ENCODE peak calls at places on chromosomes 16 and 17, in nine cellular contexts. O, S, E, Y, L, J, V, D and B are unnamed samples. For H3K4me1, the result is how much of the 10 kb centered on the place peaks cover.

GRCh38 chr16:51159864-51160263 is 8.8 kb upstream of the SALL1 start:
- DNase-seq in Y (no peak), E (no peak), O (no peak), D (no peak), L (no peak), S (no peak), V (no peak), J (no peak), B (no peak)

GRCh38 chr17:354651-355556 is 2.3 kb upstream of the RPH3AL start:
- DNase-seq in L (no peak), V (no peak), J (no peak), S (no peak), Y (no peak), E (no peak), O (no peak), D (no peak), B (no peak)

GRCh38 chr17:37698132-37698615 is 46.7 kb downstream of the HNF1B start:
- DNase-seq in E (no peak), O (no peak), L (no peak), J (no peak), V (peak), Y (no peak), S (no peak), D (no peak), B (no peak)

GRCh38 chr17:28792877-28793666 is 49.3 kb downstream of the TRAF4 start:
- DNase-seq in V (peak), J (no peak), O (no peak), Y (no peak), D (no peak), L (no peak), E (no peak), S (no peak), B (no peak)

GRCh38 chr16:35173295-35173694 is 1713.9 kb downstream of the TP53TG3F start:
- DNase-seq in J (no peak), L (no peak), E (no peak), S (no peak), O (no peak), Y (peak), D (no peak), V (no peak), B (no peak)

GRCh38 chr16:64278196-64278595 is 843.7 kb downstream of the CDH11 start:
- DNase-seq in D (no peak), L (no peak), J (no peak), S (no peak), Y (no peak), O (no peak), V (peak), E (no peak), B (no peak)

GRCh38 chr16:25868041-25868600 is 176.4 kb downstream of the HS3ST4 start:
- DNase-seq in S (no peak), O (no peak), Y (no peak), V (no peak), L (no peak), J (no peak), E (no peak), D (no peak), B (no peak)

GRCh38 chr16:84829168-84829965 is 9.6 kb downstream of the CRISPLD2 start:
- DNase-seq in V (peak), S (peak), D (no peak), O (no peak), L (peak), Y (no peak), J (no peak), E (no peak), B (no peak)

GRCh38 chr17:28372203-28372944 is 880 bp downstream of the SARM1 start:
- DNase-seq in S (no peak), L (no peak), V (peak), Y (no peak), E (no peak), D (no peak), O (no peak), J (no peak), B (no peak)

GRCh38 chr16:47260496-47260895 is 116.8 kb upstream of the NETO2 start:
- DNase-seq in V (no peak), Y (no peak), S (no peak), E (no peak), D (no peak), J (no peak), O (no peak), L (no peak), B (no peak)

GRCh38 chr16:67942510-67943255 is 1.2 kb downstream of the LCAT start:
- DNase-seq in O (no peak), Y (no peak), L (no peak), V (no peak), S (no peak), D (no peak), E (no peak), J (no peak), B (no peak)

GRCh38 chr16:87850009-87851006 is 19.0 kb downstream of the SLC7A5 start:
- DNase-seq in E (peak), S (no peak), J (no peak), O (peak), V (peak), Y (no peak), L (peak), D (no peak), B (peak)

GRCh38 chr16:1918312-1918889 is at the start of gene HS3ST6:
- DNase-seq in V (no peak), D (no peak), O (no peak), L (no peak), E (no peak), Y (no peak), S (no peak), J (no peak), B (no peak)

GRCh38 chr17:31524926-31525800 is 133.7 kb downstream of the RAB11FIP4 start:
- DNase-seq in J (peak), L (peak), Y (no peak), E (peak), D (peak), O (peak), S (peak), V (peak), B (peak)

GRCh38 chr16:85402910-85403692 is 210.0 kb upstream of the GSE1 start:
- DNase-seq in D (peak), L (peak), Y (no peak), S (peak), J (peak), E (no peak), V (peak), O (peak), B (peak)

GRCh38 chr16:30914849-30915248 is 8.5 kb upstream of the FBXL19 start:
- DNase-seq in Y (no peak), S (no peak), V (no peak), D (no peak), L (no peak), J (no peak), O (no peak), E (no peak), B (no peak)

GRCh38 chr16:66447491-66447890 is 20.4 kb downstream of the BEAN1 start:
- DNase-seq in V (no peak), D (no peak), O (no peak), S (no peak), Y (no peak), J (no peak), L (no peak), E (no peak), B (no peak)

GRCh38 chr16:1216296-1216619 is 8.8 kb downstream of the TPSG1 start:
- DNase-seq in E (no peak), J (no peak), D (no peak), V (no peak), L (no peak), Y (no peak), S (no peak), O (no peak), B (no peak)

GRCh38 chr17:57985675-57985974 is 2.4 kb downstream of the VEZF1 start:
- DNase-seq in D (no peak), O (no peak), J (no peak), L (no peak), Y (no peak), E (no peak), V (peak), S (no peak), B (no peak)
- H3K4me3 ChIP-seq in D (peak), O (peak), J (no peak), L (peak), Y (no peak), E (no peak), V (peak), S (no peak), B (peak)

DNA sequence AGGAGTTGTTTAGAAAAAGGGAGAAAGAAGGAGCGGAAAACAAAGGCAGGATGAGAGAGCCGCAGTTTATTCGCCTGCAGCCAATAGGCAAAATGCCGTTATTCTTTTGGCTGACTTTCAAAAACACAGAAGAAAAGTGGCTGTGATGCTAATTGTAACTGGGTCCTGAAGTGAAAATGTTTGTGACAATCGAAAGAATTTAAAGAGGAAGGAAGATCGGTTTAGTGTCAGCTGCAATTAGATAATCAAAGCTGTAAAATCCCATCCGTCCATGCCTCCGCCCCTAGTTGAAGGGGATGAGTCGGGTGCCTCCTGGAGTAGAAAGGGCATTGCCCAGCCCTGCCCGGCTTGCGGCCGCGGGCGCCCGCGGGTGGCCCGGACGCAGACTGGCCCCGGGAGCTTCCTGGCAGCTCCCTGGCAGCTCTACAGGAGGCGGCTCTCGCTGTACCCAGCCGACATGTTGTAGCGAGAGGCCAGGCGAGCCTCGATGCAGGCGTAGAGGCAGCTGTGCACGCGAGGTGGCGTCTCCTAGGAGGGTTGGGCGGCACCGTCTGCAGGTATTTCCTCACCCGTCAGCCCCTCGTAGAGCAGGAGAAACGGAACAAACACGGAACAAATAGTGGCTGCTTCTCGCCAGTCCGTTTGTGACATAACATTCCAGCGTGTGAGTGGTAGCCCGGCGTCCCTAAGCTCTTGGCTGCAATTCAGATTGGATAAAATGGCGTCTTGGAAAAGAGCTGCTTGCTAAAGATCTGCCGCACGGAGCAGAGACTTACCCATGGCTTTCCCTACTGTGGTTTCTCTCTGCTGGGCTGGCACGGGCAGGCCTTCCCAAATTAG is 82.3 kb downstream of the TNRC6C start:
- DNase-seq in Y (no peak), D (peak), E (peak), O (peak), L (peak), S (peak), V (peak), J (no peak), B (peak)
- TF ChIP-seq CTCF in Y (no peak), D (no peak), E (no peak), O (no peak), L (no peak), S (peak), V (peak), J (no peak), B (peak)

GRCh38 chr16:89370601-89371000 is 119.8 kb downstream of the ANKRD11 start:
- DNase-seq in L (no peak), Y (no peak), E (no peak), V (no peak), S (no peak), O (no peak), J (no peak), D (no peak), B (no peak)
- H3K4me1 ChIP-seq in L (half or more), Y (half or more), E (under half), V (under half), S (under half), O (half or more), J (half or more), D (under half), B (half or more)

GRCh38 chr17:78838574-78839005 is 2.0 kb downstream of the USP36 start:
- DNase-seq in J (no peak), L (peak), D (no peak), V (no peak), E (peak), O (no peak), S (no peak), Y (no peak), B (no peak)

GRCh38 chr17:78836420-78837021 is 4.1 kb downstream of the USP36 start:
- DNase-seq in E (no peak), J (no peak), V (no peak), L (no peak), D (no peak), S (no peak), Y (no peak), O (no peak), B (no peak)

GRCh38 chr17:78831688-78832540 is 8.7 kb downstream of the USP36 start:
- DNase-seq in Y (no peak), J (no peak), D (no peak), O (no peak), E (no peak), L (no peak), S (no peak), V (no peak), B (no peak)

GRCh38 chr17:78832541-78832810 is 8.1 kb downstream of the USP36 start:
- DNase-seq in J (no peak), S (no peak), D (no peak), O (no peak), E (no peak), V (no peak), Y (no peak), L (no peak), B (no peak)

GRCh38 chr17:78834571-78834970 is 6.0 kb downstream of the USP36 start:
- DNase-seq in Y (no peak), S (no peak), D (no peak), O (no peak), E (no peak), V (no peak), L (peak), J (no peak), B (no peak)
- H3K4me3 ChIP-seq in Y (no peak), S (no peak), D (no peak), O (no peak), E (no peak), V (no peak), L (no peak), J (no peak), B (no peak)

GRCh38 chr17:32943206-32943605 is 15.3 kb downstream of the TMEM98 start:
- DNase-seq in V (no peak), O (no peak), J (no peak), E (peak), S (no peak), Y (no peak), D (no peak), L (no peak), B (no peak)

GRCh38 chr17:32940706-32941390 is 12.9 kb downstream of the TMEM98 start:
- DNase-seq in L (no peak), O (no peak), Y (no peak), S (no peak), D (no peak), V (no peak), E (no peak), J (no peak), B (no peak)

GRCh38 chr17:32944248-32945020 is 16.5 kb downstream of the TMEM98 start:
- DNase-seq in E (no peak), Y (no peak), J (no peak), D (no peak), L (no peak), V (no peak), S (no peak), O (no peak), B (no peak)

GRCh38 chr17:32943647-32944191 is 15.8 kb downstream of the TMEM98 start:
- DNase-seq in S (peak), L (no peak), D (peak), J (no peak), E (no peak), Y (no peak), O (no peak), V (peak), B (no peak)

DNA sequence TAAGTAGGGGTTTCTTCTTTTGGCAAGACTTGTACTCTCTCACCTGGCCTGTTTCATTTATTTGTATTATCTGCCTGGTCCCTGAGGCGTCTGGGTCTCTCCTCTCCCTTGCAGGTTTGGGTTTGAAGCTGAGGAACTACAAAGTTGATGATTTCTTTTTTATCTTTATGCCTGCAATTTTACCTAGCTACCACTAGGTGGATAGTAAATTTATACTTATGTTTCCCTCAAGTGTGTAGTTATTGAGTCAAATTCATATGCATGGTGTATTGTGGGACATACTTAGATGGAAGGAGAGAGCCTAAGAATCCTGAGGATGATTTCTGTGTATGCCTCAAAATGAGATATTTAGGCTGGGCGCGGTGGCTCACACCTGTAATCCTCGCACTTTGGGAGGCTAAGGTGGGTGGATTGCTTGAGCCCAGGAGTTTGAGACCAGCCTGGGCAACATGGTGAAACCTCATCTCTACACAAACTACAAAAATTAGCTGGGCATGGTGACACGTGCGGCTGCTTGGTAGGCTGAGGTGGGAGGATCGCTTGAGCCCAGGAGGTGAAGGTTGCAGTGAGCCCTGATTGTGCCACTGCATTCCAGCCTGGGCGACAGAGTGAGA is 13.6 kb downstream of the TMEM98 start:
- DNase-seq in E (no peak), D (no peak), S (no peak), L (no peak), O (no peak), Y (no peak), V (no peak), J (no peak), B (no peak)
- TF ChIP-seq CTCF in E (peak), D (no peak), S (no peak), L (peak), O (peak), Y (no peak), V (peak), J (no peak), B (no peak)

GRCh38 chr17:76142044-76143041 is 1.3 kb upstream of the FOXJ1 start:
- DNase-seq in D (peak), S (no peak), Y (no peak), O (no peak), V (no peak), J (no peak), E (no peak), L (peak), B (no peak)
- H3K4me1 ChIP-seq in D (under half), S (under half), Y (under half), O (half or more), V (under half), J (under half), E (under half), L (under half), B (half or more)